ENCODE peak calls at places on chromosomes 11 and 22, in five cellular contexts. B is neuronal stem cell, V is H9, X is trophoblast cell, J is H1. R is an unnamed sample.
A peak's percentile ranks its signal among the peaks of the same experiment; 100 is the strongest.

GRCh38 chr22:25148149-25148691 is 51.4 kb upstream of the CRYBB3 start:
- DNase-seq in B (no peak), V (no peak), X (no peak), J (no peak), R (no peak)

GRCh38 chr11:45142241-45142885 is 4.1 kb upstream of the PRDM11 start:
- DNase-seq in B (no peak), V (no peak), X (no peak), J (no peak), R (no peak)

GRCh38 chr22:29133603-29134133 is 60.8 kb downstream of the KREMEN1 start:
- DNase-seq in B (no peak), V (no peak), X (no peak), J (no peak), R (no peak)

GRCh38 chr11:58127350-58127749 is 2.0 kb upstream of the OR9I1 start:
- DNase-seq in B (no peak), V (no peak), X (no peak), J (no peak), R (no peak)

GRCh38 chr11:134252539-134253188 is 488 bp downstream of the THYN1 start:
- DNase-seq in B (peak; percentile 55), V (peak; percentile 40), X (peak; percentile 51), J (no peak), R (no peak)

GRCh38 chr11:125153837-125154236 is 10.7 kb upstream of the PKNOX2 start:
- DNase-seq in B (no peak), V (no peak), X (no peak), J (no peak), R (no peak)

GRCh38 chr11:69638941-69639681 is 1.8 kb upstream of the CCND1 start:
- DNase-seq in B (peak; percentile 95), V (peak; percentile 98), X (peak; percentile 87), J (peak; percentile 88), R (peak; percentile 97)

GRCh38 chr11:134341805-134342571 is 10.2 kb downstream of the GLB1L2 start:
- DNase-seq in B (no peak), V (no peak), X (no peak), J (no peak), R (no peak)

GRCh38 chr11:3152471-3153110 is 12.5 kb downstream of the OSBPL5 start:
- DNase-seq in B (no peak), V (no peak), X (no peak), J (no peak), R (no peak)

GRCh38 chr11:46210133-46210636 is 67.3 kb upstream of the CREB3L1 start:
- DNase-seq in B (no peak), V (no peak), X (peak; percentile 37), J (no peak), R (peak; percentile 84)

GRCh38 chr11:29786092-29786491 is 230.7 kb downstream of the KCNA4 start:
- DNase-seq in B (no peak), V (no peak), X (no peak), J (no peak), R (no peak)

GRCh38 chr22:38259370-38259769 is 13.4 kb downstream of the TMEM184B start:
- DNase-seq in B (no peak), V (no peak), X (no peak), J (no peak), R (no peak)
- H3K4me1 ChIP-seq in B (peaks cover 28% of the 10 kb centered on the region), V (no peaks in the 10 kb centered on the region), X (no peaks in the 10 kb centered on the region), J (peaks cover 19% of the 10 kb centered on the region), R (peaks cover 11% of the 10 kb centered on the region)

GRCh38 chr11:34207487-34207886 is 102.1 kb downstream of the NAT10 start:
- DNase-seq in B (no peak), V (no peak), X (no peak), J (no peak), R (no peak)
- H3K4me2 ChIP-seq in B (no peak overlapping the region), V (no peak overlapping the region), X (no peak overlapping the region), J (no peak overlapping the region), R (no peak overlapping the region)

DNA sequence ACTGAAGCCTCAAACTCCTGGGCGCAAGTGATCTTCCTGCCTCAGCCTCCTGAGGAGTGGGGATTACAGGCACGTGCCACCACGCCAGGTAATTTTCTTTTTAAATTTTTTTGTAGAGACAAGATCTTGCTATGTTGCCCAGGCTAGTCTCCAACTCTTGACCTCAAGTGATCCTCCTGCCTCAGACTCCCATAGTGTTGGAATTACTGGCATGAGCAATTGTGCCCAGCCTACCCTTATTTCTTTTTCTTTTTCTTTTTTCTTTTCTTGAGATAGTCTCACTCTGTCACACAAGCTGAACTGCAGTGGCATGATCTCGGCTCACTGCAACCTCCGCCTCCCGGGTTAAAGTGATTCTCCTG is 63.9 kb downstream of the AAMDC start:
- DNase-seq in B (no peak), V (no peak), X (peak; percentile 88), J (no peak), R (no peak)
- H2BK12ac ChIP-seq in B (no peak overlapping the region), V (no peak overlapping the region), X (no peak overlapping the region), J (no peak overlapping the region), R (no peak overlapping the region)

GRCh38 chr22:37383342-37383741 is 43.9 kb downstream of the ELFN2 start:
- DNase-seq in B (no peak), V (no peak), X (no peak), J (no peak), R (no peak)
- H3K4me1 ChIP-seq in B (peaks cover 14% of the 10 kb centered on the region), V (no peaks in the 10 kb centered on the region), X (no peaks in the 10 kb centered on the region), J (peaks cover 6% of the 10 kb centered on the region), R (peaks cover 51% of the 10 kb centered on the region)

DNA sequence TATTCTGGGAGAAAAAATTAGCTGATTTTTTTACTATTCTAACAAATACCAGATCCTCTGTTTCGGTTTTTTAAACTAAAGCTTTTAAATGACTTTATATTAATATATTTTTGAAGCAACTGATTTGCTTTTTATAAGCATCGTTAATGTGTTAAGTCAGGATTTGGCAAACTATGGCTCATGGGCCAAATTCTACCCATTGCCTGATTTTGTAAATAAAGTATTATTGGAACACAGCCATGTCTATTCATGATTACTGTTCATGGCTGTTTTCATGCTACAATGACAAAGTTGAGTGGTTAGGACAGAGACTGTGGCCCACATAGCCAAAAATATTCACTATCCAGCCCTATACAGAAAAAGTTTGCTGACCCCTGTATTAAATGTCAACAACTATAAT is 29.6 kb downstream of the BTBD10 start:
- DNase-seq in B (no peak), V (no peak), X (no peak), J (no peak), R (no peak)
- H3K4me2 ChIP-seq in B (no peak overlapping the region), V (no peak overlapping the region), X (no peak overlapping the region), J (no peak overlapping the region), R (no peak overlapping the region)

DNA sequence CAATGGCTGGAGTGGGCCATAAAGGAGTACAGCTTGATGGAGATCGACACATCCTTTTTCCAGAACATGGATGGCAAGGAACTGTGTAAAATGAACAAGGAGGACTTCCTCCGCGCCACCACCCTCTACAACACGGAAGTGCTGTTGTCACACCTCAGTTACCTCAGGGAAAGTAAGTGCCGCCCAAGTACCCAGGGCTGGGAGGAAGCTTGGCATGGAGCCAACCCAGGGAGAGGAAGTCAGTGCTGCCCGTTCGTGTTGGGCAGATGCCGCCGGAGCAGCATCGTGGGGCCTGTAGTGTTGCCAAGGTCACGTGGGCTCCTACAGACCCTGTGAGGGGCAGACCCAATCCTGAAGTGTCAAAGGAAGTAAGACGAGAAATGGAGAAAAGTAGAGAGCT is 78.9 kb downstream of the FLI1 start:
- DNase-seq in B (no peak), V (no peak), X (no peak), J (no peak), R (no peak)
- H2BK12ac ChIP-seq in B (peak overlapping the region; percentile 4), V (no peak overlapping the region), X (no peak overlapping the region), J (no peak overlapping the region), R (no peak overlapping the region)

GRCh38 chr11:64863381-64864060 is 14.9 kb downstream of the EHD1 start:
- DNase-seq in B (no peak), V (no peak), X (no peak), J (no peak), R (no peak)

GRCh38 chr11:64864135-64864472 is 14.3 kb downstream of the EHD1 start:
- DNase-seq in B (no peak), V (no peak), X (no peak), J (no peak), R (no peak)

GRCh38 chr11:64864473-64865285 is 13.7 kb downstream of the EHD1 start:
- DNase-seq in B (no peak), V (no peak), X (peak; percentile 94), J (no peak), R (peak; percentile 95)

GRCh38 chr11:64866173-64866491 is 12.3 kb downstream of the EHD1 start:
- DNase-seq in B (no peak), V (no peak), X (no peak), J (no peak), R (no peak)

DNA sequence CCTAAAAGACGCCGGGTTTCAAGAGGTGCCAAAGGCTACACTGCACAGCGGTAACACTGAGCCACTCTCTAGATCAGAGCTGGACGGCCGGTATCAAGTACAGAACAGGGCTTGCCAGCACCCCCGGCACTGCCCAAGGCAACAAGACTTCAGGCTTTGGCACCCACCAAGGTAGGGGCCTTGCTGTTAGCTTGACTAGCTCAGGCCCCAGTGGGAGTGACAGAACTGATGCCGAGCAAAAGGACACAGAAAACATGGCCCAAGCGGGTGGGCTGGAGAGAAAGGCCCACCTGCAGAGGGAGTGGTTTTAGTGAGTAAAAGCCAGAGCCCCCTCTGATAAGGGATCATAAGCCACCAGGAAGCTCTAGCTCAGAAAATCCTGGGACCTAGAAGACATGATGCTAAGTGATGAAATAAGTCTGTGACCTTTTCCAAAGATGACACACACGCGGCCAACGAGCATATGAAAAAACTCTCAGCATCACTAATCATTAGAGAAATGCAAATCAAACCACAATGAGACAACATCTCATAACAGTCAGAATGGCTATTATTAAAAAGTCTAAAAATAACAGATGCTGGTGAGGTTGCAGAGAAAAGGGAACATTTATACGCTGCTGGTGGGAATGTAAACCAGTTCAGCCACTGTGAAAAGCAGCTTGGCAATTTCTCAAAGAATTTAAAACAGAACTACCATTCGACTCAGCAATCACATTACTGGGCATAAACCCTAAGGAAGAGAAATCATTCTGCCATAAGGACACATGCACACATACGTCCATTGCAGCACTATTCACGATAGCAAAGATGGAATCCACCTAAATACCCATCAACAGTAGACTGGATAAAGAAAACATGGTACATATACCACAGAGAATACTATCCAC is 12.9 kb downstream of the EHD1 start:
- DNase-seq in B (no peak), V (no peak), X (peak; percentile 77), J (no peak), R (peak; percentile 92)
- H3K4me1 ChIP-seq in B (peaks cover 34% of the 10 kb centered on the region), V (no peaks in the 10 kb centered on the region), X (peaks cover 49% of the 10 kb centered on the region), J (peaks cover 20% of the 10 kb centered on the region), R (peaks cover 63% of the 10 kb centered on the region)

GRCh38 chr11:8914661-8915018 is 3.7 kb downstream of the AKIP1 start:
- DNase-seq in B (no peak), V (no peak), X (no peak), J (no peak), R (no peak)
- H3K4me2 ChIP-seq in B (no peak overlapping the region), V (no peak overlapping the region), X (no peak overlapping the region), J (no peak overlapping the region), R (no peak overlapping the region)

DNA sequence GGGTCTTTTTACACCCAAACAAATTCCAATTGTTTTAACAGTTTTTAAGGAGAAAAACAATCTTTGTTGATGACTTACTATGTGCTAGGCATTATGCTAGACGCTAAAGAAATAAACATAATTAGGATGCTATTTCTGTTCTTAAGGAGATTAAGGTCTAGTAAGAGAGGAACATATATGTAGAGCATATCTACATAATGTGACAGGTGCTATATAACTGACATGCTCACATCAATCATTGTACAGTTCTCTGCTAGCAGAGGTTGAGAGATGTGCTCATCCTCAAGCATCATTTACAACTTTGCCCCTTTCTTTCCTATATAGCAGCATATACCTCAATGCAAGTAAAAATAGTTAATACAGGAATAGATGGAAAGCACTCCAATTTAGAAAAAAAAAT is 37.5 kb downstream of the PDGFD start:
- DNase-seq in B (no peak), V (no peak), X (no peak), J (no peak), R (no peak)
- H2BK12ac ChIP-seq in B (no peak overlapping the region), V (no peak overlapping the region), X (no peak overlapping the region), J (no peak overlapping the region), R (no peak overlapping the region)

GRCh38 chr11:130602700-130603584 is 154.5 kb downstream of the ADAMTS15 start:
- DNase-seq in B (no peak), V (peak; percentile 4), X (no peak), J (no peak), R (no peak)
- H3K4me1 ChIP-seq in B (peaks cover 6% of the 10 kb centered on the region), V (peaks cover 14% of the 10 kb centered on the region), X (no peaks in the 10 kb centered on the region), J (peaks cover 17% of the 10 kb centered on the region), R (peaks cover 22% of the 10 kb centered on the region)